ENCODE peak calls at places on chromosomes 2 and 18, in six cellular contexts. One of them, this sample, is unnamed.

GRCh38 chr18:22564036-22564435 is 146.3 kb upstream of the CTAGE1 start:
- DNase-seq in naive thymus-derived CD4-positive, alpha-beta T cell: no peak
- DNase-seq in GM23248: peak; percentile 53
- DNase-seq in psoas muscle: no peak
- DNase-seq in left ventricle myocardium inferior: no peak
- DNase-seq in IMR-90: peak; percentile 71
- DNase-seq in this sample: no peak

GRCh38 chr2:88054300-88055048 is 1.1 kb downstream of the KRCC1 start:
- DNase-seq in naive thymus-derived CD4-positive, alpha-beta T cell: no peak
- DNase-seq in GM23248: peak; percentile 46
- DNase-seq in psoas muscle: no peak
- DNase-seq in left ventricle myocardium inferior: no peak
- DNase-seq in IMR-90: no peak
- DNase-seq in this sample: no peak

GRCh38 chr2:132795220-132795619 is 125.2 kb upstream of the LYPD1 start:
- DNase-seq in naive thymus-derived CD4-positive, alpha-beta T cell: no peak
- DNase-seq in GM23248: no peak
- DNase-seq in psoas muscle: no peak
- DNase-seq in left ventricle myocardium inferior: no peak
- DNase-seq in IMR-90: peak; percentile 40
- DNase-seq in this sample: no peak

GRCh38 chr2:109331864-109332848 is 203.2 kb downstream of the SH3RF3 start:
- DNase-seq in naive thymus-derived CD4-positive, alpha-beta T cell: no peak
- DNase-seq in GM23248: peak; percentile 99
- DNase-seq in psoas muscle: peak; percentile 82
- DNase-seq in left ventricle myocardium inferior: peak; percentile 79
- DNase-seq in IMR-90: peak; percentile 96
- DNase-seq in this sample: no peak

GRCh38 chr2:65604246-65604645 is 171.8 kb upstream of the SPRED2 start:
- DNase-seq in naive thymus-derived CD4-positive, alpha-beta T cell: no peak
- DNase-seq in GM23248: peak; percentile 71
- DNase-seq in psoas muscle: no peak
- DNase-seq in left ventricle myocardium inferior: no peak
- DNase-seq in IMR-90: peak; percentile 18
- DNase-seq in this sample: no peak

GRCh38 chr2:11578081-11578948 is 44.5 kb downstream of the GREB1 start:
- DNase-seq in naive thymus-derived CD4-positive, alpha-beta T cell: no peak
- DNase-seq in GM23248: no peak
- DNase-seq in psoas muscle: peak; percentile 35
- DNase-seq in left ventricle myocardium inferior: no peak
- DNase-seq in IMR-90: no peak
- DNase-seq in this sample: no peak

GRCh38 chr2:209351636-209352035 is 72.2 kb upstream of the MAP2 start:
- DNase-seq in naive thymus-derived CD4-positive, alpha-beta T cell: no peak
- DNase-seq in GM23248: peak; percentile 26
- DNase-seq in psoas muscle: no peak
- DNase-seq in left ventricle myocardium inferior: no peak
- DNase-seq in IMR-90: no peak
- DNase-seq in this sample: no peak

GRCh38 chr18:61201516-61201915 is 131.7 kb upstream of the CDH20 start:
- DNase-seq in naive thymus-derived CD4-positive, alpha-beta T cell: no peak
- DNase-seq in GM23248: peak; percentile 2
- DNase-seq in psoas muscle: no peak
- DNase-seq in left ventricle myocardium inferior: no peak
- DNase-seq in IMR-90: no peak
- DNase-seq in this sample: no peak

GRCh38 chr2:188628989-188629889 is 337.6 kb downstream of the GULP1 start:
- DNase-seq in naive thymus-derived CD4-positive, alpha-beta T cell: no peak
- DNase-seq in GM23248: peak; percentile 89
- DNase-seq in psoas muscle: no peak
- DNase-seq in left ventricle myocardium inferior: no peak
- DNase-seq in IMR-90: peak; percentile 67
- DNase-seq in this sample: no peak

GRCh38 chr2:229922449-229923386 is at the start of gene FBXO36:
- DNase-seq in naive thymus-derived CD4-positive, alpha-beta T cell: no peak
- DNase-seq in GM23248: peak; percentile 94
- DNase-seq in psoas muscle: peak; percentile 93
- DNase-seq in left ventricle myocardium inferior: peak; percentile 89
- DNase-seq in IMR-90: peak; percentile 54
- DNase-seq in this sample: peak; percentile 82

GRCh38 chr2:19868705-19869550 is 32.9 kb downstream of the TTC32 start:
- DNase-seq in naive thymus-derived CD4-positive, alpha-beta T cell: peak; percentile 70
- DNase-seq in GM23248: peak; percentile 72
- DNase-seq in psoas muscle: peak; percentile 66
- DNase-seq in left ventricle myocardium inferior: peak; percentile 57
- DNase-seq in IMR-90: no peak
- DNase-seq in this sample: peak; percentile 39

GRCh38 chr18:48540329-48541025 is 1.6 kb downstream of the CTIF start:
- DNase-seq in naive thymus-derived CD4-positive, alpha-beta T cell: no peak
- DNase-seq in GM23248: peak; percentile 92
- DNase-seq in psoas muscle: peak; percentile 89
- DNase-seq in left ventricle myocardium inferior: peak; percentile 72
- DNase-seq in IMR-90: peak; percentile 58
- DNase-seq in this sample: peak; percentile 17

GRCh38 chr2:65710779-65711295 is 278.4 kb upstream of the SPRED2 start:
- DNase-seq in naive thymus-derived CD4-positive, alpha-beta T cell: no peak
- DNase-seq in GM23248: peak; percentile 9
- DNase-seq in psoas muscle: no peak
- DNase-seq in left ventricle myocardium inferior: no peak
- DNase-seq in IMR-90: peak; percentile 8
- DNase-seq in this sample: no peak

GRCh38 chr2:173821451-173821850 is 143.7 kb downstream of the SP3 start:
- DNase-seq in naive thymus-derived CD4-positive, alpha-beta T cell: no peak
- DNase-seq in GM23248: no peak
- DNase-seq in psoas muscle: no peak
- DNase-seq in left ventricle myocardium inferior: no peak
- DNase-seq in IMR-90: no peak
- DNase-seq in this sample: no peak

GRCh38 chr2:73290049-73290839 is 3.1 kb downstream of the EGR4 start:
- DNase-seq in naive thymus-derived CD4-positive, alpha-beta T cell: no peak
- DNase-seq in GM23248: peak; percentile 63
- DNase-seq in psoas muscle: no peak
- DNase-seq in left ventricle myocardium inferior: no peak
- DNase-seq in IMR-90: peak; percentile 41
- DNase-seq in this sample: no peak

GRCh38 chr2:160228141-160228963 is 28.3 kb upstream of the ITGB6 start:
- DNase-seq in naive thymus-derived CD4-positive, alpha-beta T cell: no peak
- DNase-seq in GM23248: peak; percentile 91
- DNase-seq in psoas muscle: no peak
- DNase-seq in left ventricle myocardium inferior: no peak
- DNase-seq in IMR-90: peak; percentile 87
- DNase-seq in this sample: no peak

GRCh38 chr2:240528406-240529040 is 29.3 kb downstream of the ANKMY1 start:
- DNase-seq in naive thymus-derived CD4-positive, alpha-beta T cell: no peak
- DNase-seq in GM23248: no peak
- DNase-seq in psoas muscle: no peak
- DNase-seq in left ventricle myocardium inferior: no peak
- DNase-seq in IMR-90: no peak
- DNase-seq in this sample: no peak

GRCh38 chr2:202455114-202455513 is 79.0 kb downstream of the BMPR2 start:
- DNase-seq in naive thymus-derived CD4-positive, alpha-beta T cell: no peak
- DNase-seq in GM23248: no peak
- DNase-seq in psoas muscle: no peak
- DNase-seq in left ventricle myocardium inferior: no peak
- DNase-seq in IMR-90: no peak
- DNase-seq in this sample: no peak

GRCh38 chr2:152781210-152781609 is 62.8 kb downstream of the ARL6IP6 start:
- DNase-seq in naive thymus-derived CD4-positive, alpha-beta T cell: no peak
- DNase-seq in GM23248: no peak
- DNase-seq in psoas muscle: no peak
- DNase-seq in left ventricle myocardium inferior: no peak
- DNase-seq in IMR-90: no peak
- DNase-seq in this sample: no peak

GRCh38 chr2:64858541-64859031 is 130.6 kb upstream of the SLC1A4 start:
- DNase-seq in naive thymus-derived CD4-positive, alpha-beta T cell: no peak
- DNase-seq in GM23248: peak; percentile 52
- DNase-seq in psoas muscle: peak; percentile 50
- DNase-seq in left ventricle myocardium inferior: no peak
- DNase-seq in IMR-90: no peak
- DNase-seq in this sample: no peak

GRCh38 chr2:86015699-86016098 is 90.0 kb downstream of the POLR1A start:
- DNase-seq in naive thymus-derived CD4-positive, alpha-beta T cell: no peak
- DNase-seq in GM23248: no peak
- DNase-seq in psoas muscle: no peak
- DNase-seq in left ventricle myocardium inferior: no peak
- DNase-seq in IMR-90: no peak
- DNase-seq in this sample: no peak

GRCh38 chr2:237487496-237487895 is 445 bp downstream of the MLPH start:
- DNase-seq in naive thymus-derived CD4-positive, alpha-beta T cell: no peak
- DNase-seq in GM23248: no peak
- DNase-seq in psoas muscle: no peak
- DNase-seq in left ventricle myocardium inferior: no peak
- DNase-seq in IMR-90: no peak
- DNase-seq in this sample: no peak

GRCh38 chr2:216281881-216282280 is 90.4 kb downstream of the MARCHF4 start:
- DNase-seq in naive thymus-derived CD4-positive, alpha-beta T cell: no peak
- DNase-seq in GM23248: no peak
- DNase-seq in psoas muscle: no peak
- DNase-seq in left ventricle myocardium inferior: no peak
- DNase-seq in IMR-90: no peak
- DNase-seq in this sample: no peak

GRCh38 chr2:4522498-4523421 is 819.4 kb downstream of the DCDC2C start:
- DNase-seq in naive thymus-derived CD4-positive, alpha-beta T cell: no peak
- DNase-seq in GM23248: no peak
- DNase-seq in psoas muscle: no peak
- DNase-seq in left ventricle myocardium inferior: no peak
- DNase-seq in IMR-90: no peak
- DNase-seq in this sample: no peak

GRCh38 chr2:4516362-4516761 is 813.0 kb downstream of the DCDC2C start:
- DNase-seq in naive thymus-derived CD4-positive, alpha-beta T cell: no peak
- DNase-seq in GM23248: no peak
- DNase-seq in psoas muscle: no peak
- DNase-seq in left ventricle myocardium inferior: no peak
- DNase-seq in IMR-90: no peak
- DNase-seq in this sample: no peak

DNA sequence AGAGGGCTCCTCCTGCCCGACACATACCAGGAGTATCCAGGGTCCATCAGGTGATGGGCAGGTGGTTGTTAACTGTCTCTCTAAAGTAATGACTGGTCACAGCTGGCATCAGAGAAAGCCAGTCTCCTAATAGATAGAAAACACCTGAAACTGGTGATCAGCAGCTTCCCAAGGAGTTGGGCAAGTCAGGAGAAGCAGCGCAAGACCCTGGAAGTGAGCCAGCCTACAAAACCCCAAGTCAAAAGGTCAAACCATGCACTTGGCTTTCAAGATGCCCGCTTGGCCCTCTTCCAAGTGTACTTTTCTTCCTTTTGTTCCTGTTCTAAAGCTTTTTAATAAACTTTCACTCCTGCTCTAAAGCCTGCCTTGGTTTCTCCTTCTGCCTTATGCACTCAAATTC is 815.2 kb downstream of the DCDC2C start:
- DNase-seq in naive thymus-derived CD4-positive, alpha-beta T cell: no peak
- DNase-seq in GM23248: no peak
- DNase-seq in psoas muscle: no peak
- DNase-seq in left ventricle myocardium inferior: no peak
- DNase-seq in IMR-90: no peak
- DNase-seq in this sample: no peak
- H3K9me3 ChIP-seq in naive thymus-derived CD4-positive, alpha-beta T cell: no peaks in the 10 kb centered on the region
- H3K9me3 ChIP-seq in GM23248: peaks cover 3% of the 10 kb centered on the region
- H3K9me3 ChIP-seq in psoas muscle: no peaks in the 10 kb centered on the region
- H3K9me3 ChIP-seq in left ventricle myocardium inferior: peaks cover 6% of the 10 kb centered on the region
- H3K9me3 ChIP-seq in IMR-90: peaks cover 21% of the 10 kb centered on the region
- H3K9me3 ChIP-seq in this sample: no peaks in the 10 kb centered on the region

GRCh38 chr18:79071037-79071960 is 2.1 kb downstream of the ATP9B start:
- DNase-seq in naive thymus-derived CD4-positive, alpha-beta T cell: no peak
- DNase-seq in GM23248: no peak
- DNase-seq in psoas muscle: no peak
- DNase-seq in left ventricle myocardium inferior: no peak
- DNase-seq in IMR-90: no peak
- DNase-seq in this sample: no peak

GRCh38 chr18:79068299-79068945 is 772 bp upstream of the ATP9B start:
- DNase-seq in naive thymus-derived CD4-positive, alpha-beta T cell: no peak
- DNase-seq in GM23248: peak; percentile 54
- DNase-seq in psoas muscle: peak; percentile 49
- DNase-seq in left ventricle myocardium inferior: no peak
- DNase-seq in IMR-90: no peak
- DNase-seq in this sample: peak; percentile 10

GRCh38 chr18:79070486-79070885 is 1.3 kb downstream of the ATP9B start:
- DNase-seq in naive thymus-derived CD4-positive, alpha-beta T cell: no peak
- DNase-seq in GM23248: peak; percentile 5
- DNase-seq in psoas muscle: no peak
- DNase-seq in left ventricle myocardium inferior: no peak
- DNase-seq in IMR-90: no peak
- DNase-seq in this sample: no peak

GRCh38 chr18:79068946-79069791 is at the start of gene ATP9B:
- DNase-seq in naive thymus-derived CD4-positive, alpha-beta T cell: peak; percentile 98
- DNase-seq in GM23248: peak; percentile 100
- DNase-seq in psoas muscle: peak; percentile 99
- DNase-seq in left ventricle myocardium inferior: peak; percentile 94
- DNase-seq in IMR-90: peak; percentile 97
- DNase-seq in this sample: peak; percentile 98

DNA sequence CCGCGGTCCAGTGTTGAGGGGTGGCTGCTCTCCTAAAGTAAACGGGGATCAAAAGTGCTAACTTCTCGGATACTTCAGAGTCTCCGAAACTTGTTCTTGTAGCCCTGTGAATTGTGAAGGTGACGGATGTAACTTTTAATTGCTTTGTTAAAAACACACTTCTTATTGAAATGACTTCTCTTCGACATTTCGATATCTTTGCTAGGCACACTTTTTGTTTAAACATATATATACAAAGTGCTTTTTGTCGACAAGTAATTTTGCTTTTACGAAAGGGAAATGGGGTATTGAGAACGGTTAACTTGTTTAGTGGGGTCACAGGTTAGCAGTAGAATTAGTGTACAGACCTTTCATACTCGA is 578 bp downstream of the ATP9B start:
- DNase-seq in naive thymus-derived CD4-positive, alpha-beta T cell: no peak
- DNase-seq in GM23248: no peak
- DNase-seq in psoas muscle: no peak
- DNase-seq in left ventricle myocardium inferior: no peak
- DNase-seq in IMR-90: no peak
- DNase-seq in this sample: no peak
- H3K9me3 ChIP-seq in naive thymus-derived CD4-positive, alpha-beta T cell: no peaks in the 10 kb centered on the region
- H3K9me3 ChIP-seq in GM23248: no peaks in the 10 kb centered on the region
- H3K9me3 ChIP-seq in psoas muscle: no peaks in the 10 kb centered on the region
- H3K9me3 ChIP-seq in left ventricle myocardium inferior: peaks cover 11% of the 10 kb centered on the region
- H3K9me3 ChIP-seq in IMR-90: peaks cover 2% of the 10 kb centered on the region
- H3K9me3 ChIP-seq in this sample: no peaks in the 10 kb centered on the region

DNA sequence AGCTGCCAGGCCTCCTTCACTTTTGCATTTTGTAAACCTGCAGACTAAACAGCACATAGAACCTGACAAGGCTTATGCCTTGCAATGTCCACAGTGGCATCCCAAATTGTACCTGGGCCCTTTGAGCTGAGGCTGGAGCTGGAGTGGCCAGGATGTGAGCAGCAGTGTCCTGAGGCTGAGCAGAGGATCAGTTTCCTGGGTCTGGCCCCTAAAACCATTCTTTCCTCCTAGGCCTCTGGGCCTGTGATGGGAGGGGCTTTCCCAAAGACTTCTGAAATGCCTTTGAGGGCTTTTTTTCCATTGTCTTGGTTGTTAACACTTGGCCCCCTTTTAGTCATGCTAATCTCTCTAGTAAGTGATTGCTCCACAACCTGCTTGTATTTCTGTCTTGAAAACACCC is 32.8 kb downstream of the FSIP2 start:
- DNase-seq in naive thymus-derived CD4-positive, alpha-beta T cell: no peak
- DNase-seq in GM23248: no peak
- DNase-seq in psoas muscle: no peak
- DNase-seq in left ventricle myocardium inferior: no peak
- DNase-seq in IMR-90: no peak
- DNase-seq in this sample: no peak
- H3K9me3 ChIP-seq in naive thymus-derived CD4-positive, alpha-beta T cell: no peaks in the 10 kb centered on the region
- H3K9me3 ChIP-seq in GM23248: no peaks in the 10 kb centered on the region
- H3K9me3 ChIP-seq in psoas muscle: peaks cover 41% of the 10 kb centered on the region
- H3K9me3 ChIP-seq in left ventricle myocardium inferior: peaks cover 83% of the 10 kb centered on the region
- H3K9me3 ChIP-seq in IMR-90: peaks cover 15% of the 10 kb centered on the region
- H3K9me3 ChIP-seq in this sample: no peaks in the 10 kb centered on the region

GRCh38 chr18:47150824-47151366 is 595 bp upstream of the HDHD2 start:
- DNase-seq in naive thymus-derived CD4-positive, alpha-beta T cell: no peak
- DNase-seq in GM23248: no peak
- DNase-seq in psoas muscle: peak; percentile 48
- DNase-seq in left ventricle myocardium inferior: no peak
- DNase-seq in IMR-90: no peak
- DNase-seq in this sample: no peak
- H3K9me3 ChIP-seq in naive thymus-derived CD4-positive, alpha-beta T cell: no peaks in the 10 kb centered on the region
- H3K9me3 ChIP-seq in GM23248: no peaks in the 10 kb centered on the region
- H3K9me3 ChIP-seq in psoas muscle: no peaks in the 10 kb centered on the region
- H3K9me3 ChIP-seq in left ventricle myocardium inferior: no peaks in the 10 kb centered on the region
- H3K9me3 ChIP-seq in IMR-90: no peaks in the 10 kb centered on the region
- H3K9me3 ChIP-seq in this sample: no peaks in the 10 kb centered on the region

This sample was measured in effector memory CD4-positive, alpha-beta T cell.